ENCODE peak calls at places on chromosomes 1 and 21, in ten cellular contexts. V, C, S, G, P, Y, M, L, O and Q are unnamed samples.

GRCh38 chr1:185681034-185681633 is 53.1 kb upstream of the HMCN1 start:
- DNase-seq in V (no peak), C (peak), S (no peak), G (peak), P (no peak), Y (peak), M (peak), L (no peak), O (peak), Q (no peak)

GRCh38 chr1:3061981-3062615 is 6.9 kb upstream of the PRDM16 start:
- DNase-seq in V (no peak), C (no peak), S (no peak), G (no peak), P (no peak), Y (no peak), M (no peak), L (no peak), O (no peak), Q (no peak)

GRCh38 chr1:193697105-193697762 is 510.8 kb upstream of the B3GALT2 start:
- DNase-seq in V (no peak), C (no peak), S (no peak), G (no peak), P (no peak), Y (no peak), M (no peak), L (no peak), O (no peak), Q (no peak)

GRCh38 chr1:48611841-48612240 is 139.8 kb upstream of the SPATA6 start:
- DNase-seq in V (no peak), C (no peak), S (no peak), G (no peak), P (no peak), Y (peak), M (no peak), L (no peak), O (no peak), Q (peak)

GRCh38 chr1:225735252-225736149 is 42.1 kb upstream of the SRP9 start:
- DNase-seq in V (no peak), C (no peak), S (peak), G (peak), P (no peak), Y (no peak), M (peak), L (no peak), O (no peak), Q (no peak)

GRCh38 chr1:41862411-41863221 is 56.1 kb downstream of the HIVEP3 start:
- DNase-seq in V (peak), C (peak), S (no peak), G (peak), P (no peak), Y (peak), M (peak), L (peak), O (peak), Q (no peak)

GRCh38 chr1:32336963-32337675 is 1.1 kb upstream of the MARCKSL1 start:
- DNase-seq in V (peak), C (no peak), S (no peak), G (peak), P (peak), Y (peak), M (peak), L (peak), O (no peak), Q (peak)

GRCh38 chr1:24888971-24889670 is 41.0 kb downstream of the RUNX3 start:
- DNase-seq in V (no peak), C (no peak), S (peak), G (peak), P (no peak), Y (no peak), M (peak), L (no peak), O (no peak), Q (no peak)

GRCh38 chr1:8629241-8630091 is 188.0 kb downstream of the RERE start:
- DNase-seq in V (no peak), C (peak), S (no peak), G (peak), P (no peak), Y (peak), M (peak), L (no peak), O (peak), Q (no peak)

GRCh38 chr1:211326528-211327340 is at the start of gene TRAF5:
- DNase-seq in V (peak), C (no peak), S (no peak), G (peak), P (peak), Y (peak), M (peak), L (peak), O (peak), Q (no peak)

GRCh38 chr1:169368406-169368769 is 393 bp downstream of the BLZF1 start:
- DNase-seq in V (peak), C (no peak), S (no peak), G (peak), P (peak), Y (no peak), M (no peak), L (peak), O (peak), Q (peak)

GRCh38 chr1:5235355-5235899 is 581.0 kb downstream of the AJAP1 start:
- DNase-seq in V (no peak), C (no peak), S (no peak), G (no peak), P (no peak), Y (no peak), M (no peak), L (no peak), O (no peak), Q (no peak)

GRCh38 chr1:155457237-155457636 is 105.4 kb downstream of the ASH1L start:
- DNase-seq in V (no peak), C (no peak), S (no peak), G (no peak), P (no peak), Y (no peak), M (no peak), L (no peak), O (no peak), Q (no peak)

GRCh38 chr1:196409586-196409985 is 198.7 kb downstream of the KCNT2 start:
- DNase-seq in V (no peak), C (no peak), S (no peak), G (no peak), P (no peak), Y (no peak), M (peak), L (no peak), O (no peak), Q (no peak)

GRCh38 chr1:47262787-47263413 is 30.9 kb upstream of the TAL1 start:
- DNase-seq in V (no peak), C (no peak), S (peak), G (peak), P (no peak), Y (peak), M (peak), L (peak), O (peak), Q (peak)

GRCh38 chr1:227729881-227730629 is 5.0 kb downstream of the JMJD4 start:
- DNase-seq in V (peak), C (no peak), S (peak), G (peak), P (no peak), Y (peak), M (peak), L (no peak), O (peak), Q (no peak)

GRCh38 chr21:33433425-33434114 is 30.4 kb downstream of the IFNGR2 start:
- DNase-seq in V (no peak), C (no peak), S (no peak), G (no peak), P (no peak), Y (peak), M (no peak), L (no peak), O (no peak), Q (peak)

GRCh38 chr1:211928222-211928856 is 97.8 kb upstream of the LPGAT1 start:
- DNase-seq in V (no peak), C (no peak), S (no peak), G (no peak), P (no peak), Y (peak), M (no peak), L (no peak), O (no peak), Q (no peak)